ENCODE peak calls at places on chromosomes 4 and X, in four cellular contexts. Y is right atrium auricular region, W is AG10803, K is GM10248. V is an unnamed sample.

GRCh38 chrX:39675619-39676018 is 422.1 kb downstream of the BCOR start:
- DNase-seq in Y (peak; percentile 68), W (peak; percentile 35), K (no peak), V (peak; percentile 3)

GRCh38 chr4:178450614-178451013 is 1008.4 kb upstream of the AGA start:
- DNase-seq in Y (no peak), W (no peak), K (no peak), V (no peak)

GRCh38 chr4:151711680-151712079 is 49.1 kb downstream of the GATB start:
- DNase-seq in Y (no peak), W (no peak), K (no peak), V (no peak)

GRCh38 chr4:76090241-76090691 is 15.8 kb downstream of the ART3 start:
- DNase-seq in Y (no peak), W (peak; percentile 72), K (peak; percentile 41), V (peak; percentile 88)

GRCh38 chrX:128460835-128461234 is 408.6 kb upstream of the ACTRT1 start:
- DNase-seq in Y (no peak), W (no peak), K (no peak), V (peak; percentile 17)

GRCh38 chr4:5707366-5708133 is 809 bp downstream of the EVC2 start:
- DNase-seq in Y (no peak), W (peak; percentile 17), K (no peak), V (no peak)

GRCh38 chr4:168486961-168487820 is 6.9 kb upstream of the DDX60L start:
- DNase-seq in Y (no peak), W (peak; percentile 49), K (no peak), V (peak; percentile 61)

GRCh38 chrX:55907968-55908607 is 190.5 kb downstream of the RRAGB start:
- DNase-seq in Y (peak; percentile 62), W (peak; percentile 42), K (peak; percentile 55), V (peak; percentile 3)

GRCh38 chr4:110196206-110196870 is 2.1 kb downstream of the ELOVL6 start:
- DNase-seq in Y (no peak), W (peak; percentile 28), K (peak; percentile 53), V (peak; percentile 53)

GRCh38 chr4:115187136-115187535 is 73.7 kb upstream of the NDST4 start:
- DNase-seq in Y (no peak), W (no peak), K (no peak), V (no peak)

GRCh38 chrX:25076941-25077500 is 61.3 kb upstream of the ARX start:
- DNase-seq in Y (no peak), W (no peak), K (no peak), V (no peak)

GRCh38 chr4:17027495-17027894 is 129.1 kb upstream of the LDB2 start:
- DNase-seq in Y (no peak), W (peak; percentile 95), K (no peak), V (peak; percentile 97)

GRCh38 chr4:84496356-84497219 is 2.5 kb downstream of the NKX6-1 start:
- DNase-seq in Y (no peak), W (no peak), K (no peak), V (no peak)

GRCh38 chr4:59054110-59054509 is 1943.9 kb upstream of the IGFBP7 start:
- DNase-seq in Y (no peak), W (no peak), K (no peak), V (no peak)

GRCh38 chr4:99506781-99507180 is 4.0 kb upstream of the C4orf17 start:
- DNase-seq in Y (no peak), W (no peak), K (no peak), V (peak; percentile 34)

GRCh38 chr4:182969651-182970279 is 52.6 kb upstream of the DCTD start:
- DNase-seq in Y (no peak), W (no peak), K (no peak), V (no peak)

GRCh38 chrX:103554687-103555417 is 30.5 kb upstream of the TCEAL4 start:
- DNase-seq in Y (no peak), W (peak; percentile 36), K (peak; percentile 36), V (no peak)

GRCh38 chr4:112938461-112939058 is 110.9 kb upstream of the ANK2 start:
- DNase-seq in Y (no peak), W (peak; percentile 62), K (peak; percentile 40), V (peak; percentile 57)

GRCh38 chr4:98284640-98285046 is 23.5 kb downstream of the RAP1GDS1 start:
- DNase-seq in Y (no peak), W (no peak), K (no peak), V (peak; percentile 52)

GRCh38 chr4:105895609-105896460 is 564 bp downstream of the NPNT start:
- DNase-seq in Y (no peak), W (no peak), K (peak; percentile 67), V (no peak)

GRCh38 chrX:29478336-29479069 is 736.9 kb upstream of the MAGEB2 start:
- DNase-seq in Y (no peak), W (peak; percentile 24), K (peak; percentile 58), V (peak; percentile 56)

GRCh38 chr4:48470135-48470534 is 13.0 kb upstream of the SLC10A4 start:
- DNase-seq in Y (no peak), W (no peak), K (no peak), V (no peak)

GRCh38 chrX:101977091-101977490 is 45.3 kb upstream of the ZMAT1 start:
- DNase-seq in Y (no peak), W (peak; percentile 52), K (no peak), V (no peak)

GRCh38 chr4:148923881-148924280 is 481.7 kb upstream of the NR3C2 start:
- DNase-seq in Y (no peak), W (no peak), K (no peak), V (no peak)

GRCh38 chr4:80093563-80093962 is 20.5 kb upstream of the ANTXR2 start:
- DNase-seq in Y (no peak), W (no peak), K (no peak), V (no peak)

GRCh38 chr4:29861307-29861706 is 858.9 kb upstream of the PCDH7 start:
- DNase-seq in Y (no peak), W (no peak), K (no peak), V (peak; percentile 8)

GRCh38 chr4:114077610-114078009 is 98.2 kb upstream of the ARSJ start:
- DNase-seq in Y (no peak), W (peak; percentile 91), K (no peak), V (peak; percentile 74)

GRCh38 chrX:118420462-118420861 is 74.6 kb downstream of the WDR44 start:
- DNase-seq in Y (no peak), W (peak; percentile 5), K (no peak), V (peak; percentile 46)

GRCh38 chr4:28490669-28491068 is 1630.0 kb downstream of the STIM2 start:
- DNase-seq in Y (no peak), W (no peak), K (no peak), V (no peak)

GRCh38 chrX:105872921-105873320 is 50.6 kb downstream of the NRK start:
- DNase-seq in Y (no peak), W (no peak), K (no peak), V (peak; percentile 35)

GRCh38 chrX:63713510-63713909 is 71.5 kb downstream of the ARHGEF9 start:
- DNase-seq in Y (no peak), W (peak; percentile 52), K (no peak), V (no peak)

GRCh38 chrX:11787564-11787963 is 29.5 kb downstream of the MSL3 start:
- DNase-seq in Y (peak; percentile 62), W (peak; percentile 26), K (peak; percentile 21), V (peak; percentile 67)
- TF ChIP-seq CTCF in Y (peak; percentile 62), W (peak; percentile 63), K (peak; percentile 48), V (peak; percentile 46)

GRCh38 chrX:130144509-130144908 is 21.1 kb downstream of the AIFM1 start:
- DNase-seq in Y (no peak), W (peak; percentile 39), K (no peak), V (peak; percentile 84)
- TF ChIP-seq CTCF in Y (no peak), W (peak; percentile 13), K (no peak), V (peak; percentile 19)

DNA sequence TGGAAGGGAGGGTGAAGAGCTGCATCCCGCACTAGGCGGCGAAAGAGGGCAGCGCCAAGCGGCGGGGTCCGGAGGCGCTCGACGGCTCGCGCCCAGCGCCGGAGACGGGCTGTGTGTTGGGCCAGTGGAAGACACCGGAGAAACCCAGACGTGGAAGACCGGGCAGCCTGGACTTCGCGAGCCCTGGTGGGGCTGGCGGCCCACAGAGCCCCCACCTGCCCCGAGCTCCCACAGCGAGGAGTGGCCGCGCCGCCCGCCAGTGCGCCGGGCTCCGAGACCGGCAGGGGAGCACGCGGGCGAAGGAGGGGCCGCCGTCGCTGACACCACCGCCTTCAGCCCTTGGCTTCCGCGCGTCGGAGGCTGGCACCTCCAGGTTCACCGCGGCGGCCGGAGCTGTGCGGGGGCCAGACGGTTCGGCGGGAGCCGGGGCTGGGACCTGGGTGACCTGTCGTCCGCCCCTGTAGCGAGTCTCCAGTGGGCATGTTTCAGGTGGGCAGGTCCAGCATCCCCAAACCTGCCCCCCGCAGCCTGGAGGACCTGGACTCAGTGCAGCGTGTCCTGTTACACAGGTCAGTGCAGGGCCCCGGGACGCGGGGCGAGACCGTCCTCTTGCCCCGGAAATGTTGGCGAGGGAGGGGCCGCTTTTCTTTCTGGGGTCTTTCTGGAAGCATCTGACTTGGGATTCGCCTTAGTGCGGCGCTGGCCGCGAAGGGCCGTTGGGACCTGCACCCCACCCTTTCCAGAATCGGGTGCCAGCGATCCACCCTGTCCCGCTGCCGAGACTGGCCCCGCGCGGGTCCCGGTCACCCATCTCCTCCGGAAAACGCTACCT is 9.6 kb upstream of the INTU start:
- DNase-seq in Y (no peak), W (peak; percentile 6), K (no peak), V (peak; percentile 77)
- TF ChIP-seq CTCF in Y (peak; percentile 32), W (peak; percentile 23), K (no peak), V (peak; percentile 16)

DNA sequence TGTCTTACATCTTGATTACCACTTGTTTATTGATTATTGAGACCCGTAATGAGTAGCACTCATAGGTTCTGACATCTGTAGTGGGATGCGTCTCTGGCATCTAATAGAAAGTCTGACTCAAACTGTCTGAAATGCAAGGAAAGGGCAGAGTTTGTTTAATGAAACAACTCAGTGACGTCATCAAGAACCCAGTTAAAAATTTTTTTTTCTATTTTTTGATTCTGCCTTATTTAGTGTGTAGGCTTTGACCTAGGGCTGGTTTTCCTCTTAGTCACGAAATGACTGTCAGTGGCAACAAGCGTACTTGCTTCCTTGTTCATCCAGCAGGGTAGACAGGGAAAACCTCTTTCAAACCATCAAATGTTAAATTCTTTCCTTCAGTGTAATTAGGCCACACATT is 3.1 kb upstream of the CDKL5 start:
- DNase-seq in Y (no peak), W (peak; percentile 83), K (no peak), V (peak; percentile 41)
- TF ChIP-seq CTCF in Y (no peak), W (peak; percentile 21), K (no peak), V (no peak)

V was measured in MCF 10A.